ENCODE peak calls at places on chromosomes 11 and 22, in eight cellular contexts. One of them, this sample, is unnamed.

GRCh38 chr11:91660036-91660435 is 564.6 kb upstream of the FAT3 start:
- DNase-seq in GM23248: no peak
- DNase-seq in fibroblast of lung: no peak
- DNase-seq in spleen: no peak
- DNase-seq in left ventricle myocardium inferior: no peak
- DNase-seq in ovary: no peak
- DNase-seq in thoracic aorta: no peak
- DNase-seq in kidney: no peak
- DNase-seq in this sample: no peak

GRCh38 chr22:30408388-30409101 is 11.7 kb downstream of the SEC14L2 start:
- DNase-seq in GM23248: peak; percentile 90
- DNase-seq in fibroblast of lung: peak; percentile 73
- DNase-seq in spleen: no peak
- DNase-seq in left ventricle myocardium inferior: no peak
- DNase-seq in ovary: no peak
- DNase-seq in thoracic aorta: no peak
- DNase-seq in kidney: no peak
- DNase-seq in this sample: peak; percentile 65

GRCh38 chr11:116960916-116961315 is 123.5 kb upstream of the APOA1 start:
- DNase-seq in GM23248: peak; percentile 73
- DNase-seq in fibroblast of lung: peak; percentile 88
- DNase-seq in spleen: no peak
- DNase-seq in left ventricle myocardium inferior: no peak
- DNase-seq in ovary: no peak
- DNase-seq in thoracic aorta: no peak
- DNase-seq in kidney: no peak
- DNase-seq in this sample: peak; percentile 72

GRCh38 chr22:22614065-22614464 is 30.3 kb upstream of the GGTLC2 start:
- DNase-seq in GM23248: no peak
- DNase-seq in fibroblast of lung: no peak
- DNase-seq in spleen: no peak
- DNase-seq in left ventricle myocardium inferior: no peak
- DNase-seq in ovary: no peak
- DNase-seq in thoracic aorta: no peak
- DNase-seq in kidney: no peak
- DNase-seq in this sample: no peak

GRCh38 chr11:88275636-88276035 is 61.9 kb downstream of the CTSC start:
- DNase-seq in GM23248: no peak
- DNase-seq in fibroblast of lung: no peak
- DNase-seq in spleen: no peak
- DNase-seq in left ventricle myocardium inferior: no peak
- DNase-seq in ovary: no peak
- DNase-seq in thoracic aorta: no peak
- DNase-seq in kidney: no peak
- DNase-seq in this sample: no peak

GRCh38 chr11:108559904-108560303 is 33.7 kb downstream of the EXPH5 start:
- DNase-seq in GM23248: peak; percentile 80
- DNase-seq in fibroblast of lung: peak; percentile 85
- DNase-seq in spleen: no peak
- DNase-seq in left ventricle myocardium inferior: no peak
- DNase-seq in ovary: no peak
- DNase-seq in thoracic aorta: no peak
- DNase-seq in kidney: no peak
- DNase-seq in this sample: peak; percentile 88

GRCh38 chr22:17921871-17922821 is 102.2 kb downstream of the MICAL3 start:
- DNase-seq in GM23248: no peak
- DNase-seq in fibroblast of lung: peak; percentile 42
- DNase-seq in spleen: no peak
- DNase-seq in left ventricle myocardium inferior: peak; percentile 54
- DNase-seq in ovary: peak; percentile 24
- DNase-seq in thoracic aorta: no peak
- DNase-seq in kidney: no peak
- DNase-seq in this sample: no peak

GRCh38 chr11:6332066-6332465 is 11.8 kb upstream of the CAVIN3 start:
- DNase-seq in GM23248: no peak
- DNase-seq in fibroblast of lung: no peak
- DNase-seq in spleen: no peak
- DNase-seq in left ventricle myocardium inferior: no peak
- DNase-seq in ovary: no peak
- DNase-seq in thoracic aorta: no peak
- DNase-seq in kidney: no peak
- DNase-seq in this sample: no peak

GRCh38 chr22:40177738-40178416 is at the start of gene TNRC6B:
- DNase-seq in GM23248: peak; percentile 98
- DNase-seq in fibroblast of lung: peak; percentile 98
- DNase-seq in spleen: peak; percentile 76
- DNase-seq in left ventricle myocardium inferior: peak; percentile 31
- DNase-seq in ovary: peak; percentile 68
- DNase-seq in thoracic aorta: peak; percentile 67
- DNase-seq in kidney: no peak
- DNase-seq in this sample: peak; percentile 98

GRCh38 chr11:16982809-16983208 is 31.4 kb downstream of the PLEKHA7 start:
- DNase-seq in GM23248: peak; percentile 7
- DNase-seq in fibroblast of lung: no peak
- DNase-seq in spleen: no peak
- DNase-seq in left ventricle myocardium inferior: no peak
- DNase-seq in ovary: no peak
- DNase-seq in thoracic aorta: no peak
- DNase-seq in kidney: no peak
- DNase-seq in this sample: no peak

GRCh38 chr11:75144716-75145014 is 6.2 kb upstream of the SLCO2B1 start:
- DNase-seq in GM23248: no peak
- DNase-seq in fibroblast of lung: no peak
- DNase-seq in spleen: no peak
- DNase-seq in left ventricle myocardium inferior: no peak
- DNase-seq in ovary: no peak
- DNase-seq in thoracic aorta: no peak
- DNase-seq in kidney: no peak
- DNase-seq in this sample: no peak

GRCh38 chr11:117919326-117920275 is 9.6 kb downstream of the TMPRSS13 start:
- DNase-seq in GM23248: no peak
- DNase-seq in fibroblast of lung: no peak
- DNase-seq in spleen: peak; percentile 64
- DNase-seq in left ventricle myocardium inferior: no peak
- DNase-seq in ovary: no peak
- DNase-seq in thoracic aorta: no peak
- DNase-seq in kidney: no peak
- DNase-seq in this sample: no peak

GRCh38 chr11:34860034-34860433 is 56.1 kb downstream of the APIP start:
- DNase-seq in GM23248: peak; percentile 18
- DNase-seq in fibroblast of lung: no peak
- DNase-seq in spleen: no peak
- DNase-seq in left ventricle myocardium inferior: no peak
- DNase-seq in ovary: no peak
- DNase-seq in thoracic aorta: no peak
- DNase-seq in kidney: no peak
- DNase-seq in this sample: peak; percentile 5

GRCh38 chr11:111777094-111778046 is 11.2 kb upstream of the PPP2R1B start:
- DNase-seq in GM23248: peak; percentile 87
- DNase-seq in fibroblast of lung: peak; percentile 67
- DNase-seq in spleen: no peak
- DNase-seq in left ventricle myocardium inferior: no peak
- DNase-seq in ovary: no peak
- DNase-seq in thoracic aorta: no peak
- DNase-seq in kidney: no peak
- DNase-seq in this sample: peak; percentile 92

GRCh38 chr22:49686495-49687219 is 141.0 kb downstream of the BRD1 start:
- DNase-seq in GM23248: no peak
- DNase-seq in fibroblast of lung: no peak
- DNase-seq in spleen: peak; percentile 56
- DNase-seq in left ventricle myocardium inferior: no peak
- DNase-seq in ovary: no peak
- DNase-seq in thoracic aorta: no peak
- DNase-seq in kidney: peak; percentile 61
- DNase-seq in this sample: no peak
- H3K9me3 ChIP-seq in GM23248: no peaks in the 10 kb centered on the region
- H3K9me3 ChIP-seq in fibroblast of lung: no peaks in the 10 kb centered on the region
- H3K9me3 ChIP-seq in spleen: no peaks in the 10 kb centered on the region
- H3K9me3 ChIP-seq in left ventricle myocardium inferior: peaks cover 18% of the 10 kb centered on the region
- H3K9me3 ChIP-seq in ovary: no peaks in the 10 kb centered on the region
- H3K9me3 ChIP-seq in thoracic aorta: no peaks in the 10 kb centered on the region
- H3K9me3 ChIP-seq in kidney: no peaks in the 10 kb centered on the region
- H3K9me3 ChIP-seq in this sample: peaks cover 3% of the 10 kb centered on the region

DNA sequence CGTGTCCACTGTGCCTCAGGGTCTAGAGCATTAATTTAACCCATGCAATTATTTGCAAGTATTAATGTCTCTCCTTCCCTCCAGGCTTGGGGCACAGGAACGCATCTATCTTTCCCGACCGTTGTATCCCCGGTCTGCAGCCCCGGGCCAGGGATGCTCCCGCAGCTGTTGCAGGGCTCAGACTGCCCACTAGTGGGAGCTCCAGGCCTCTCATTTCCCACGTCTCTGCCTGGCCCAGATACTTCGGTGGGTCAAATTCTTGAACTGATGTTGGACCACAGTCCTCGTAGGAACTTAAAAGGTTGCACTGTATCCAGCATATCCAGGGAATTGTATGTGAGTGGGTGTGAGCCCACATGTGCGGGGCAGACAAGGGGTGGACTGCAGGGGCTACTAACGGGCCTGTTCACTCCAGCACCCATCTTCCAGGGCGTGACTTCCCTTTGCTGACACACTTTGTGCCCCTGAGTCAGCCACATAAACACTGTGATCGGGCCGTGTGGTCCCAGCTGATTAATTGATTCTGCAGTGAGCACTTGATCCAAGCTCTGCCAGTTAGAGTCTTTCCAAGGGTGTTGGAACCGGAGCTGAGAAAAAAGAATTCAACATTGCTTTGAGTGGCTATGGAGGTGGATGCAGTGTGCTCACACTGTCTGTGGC is 451.3 kb downstream of the TBC1D22A start:
- DNase-seq in GM23248: peak; percentile 54
- DNase-seq in fibroblast of lung: no peak
- DNase-seq in spleen: peak; percentile 82
- DNase-seq in left ventricle myocardium inferior: no peak
- DNase-seq in ovary: no peak
- DNase-seq in thoracic aorta: no peak
- DNase-seq in kidney: no peak
- DNase-seq in this sample: peak; percentile 12
- H3K9me3 ChIP-seq in GM23248: no peaks in the 10 kb centered on the region
- H3K9me3 ChIP-seq in fibroblast of lung: no peaks in the 10 kb centered on the region
- H3K9me3 ChIP-seq in spleen: no peaks in the 10 kb centered on the region
- H3K9me3 ChIP-seq in left ventricle myocardium inferior: no peaks in the 10 kb centered on the region
- H3K9me3 ChIP-seq in ovary: no peaks in the 10 kb centered on the region
- H3K9me3 ChIP-seq in thoracic aorta: no peaks in the 10 kb centered on the region
- H3K9me3 ChIP-seq in kidney: no peaks in the 10 kb centered on the region
- H3K9me3 ChIP-seq in this sample: no peaks in the 10 kb centered on the region

DNA sequence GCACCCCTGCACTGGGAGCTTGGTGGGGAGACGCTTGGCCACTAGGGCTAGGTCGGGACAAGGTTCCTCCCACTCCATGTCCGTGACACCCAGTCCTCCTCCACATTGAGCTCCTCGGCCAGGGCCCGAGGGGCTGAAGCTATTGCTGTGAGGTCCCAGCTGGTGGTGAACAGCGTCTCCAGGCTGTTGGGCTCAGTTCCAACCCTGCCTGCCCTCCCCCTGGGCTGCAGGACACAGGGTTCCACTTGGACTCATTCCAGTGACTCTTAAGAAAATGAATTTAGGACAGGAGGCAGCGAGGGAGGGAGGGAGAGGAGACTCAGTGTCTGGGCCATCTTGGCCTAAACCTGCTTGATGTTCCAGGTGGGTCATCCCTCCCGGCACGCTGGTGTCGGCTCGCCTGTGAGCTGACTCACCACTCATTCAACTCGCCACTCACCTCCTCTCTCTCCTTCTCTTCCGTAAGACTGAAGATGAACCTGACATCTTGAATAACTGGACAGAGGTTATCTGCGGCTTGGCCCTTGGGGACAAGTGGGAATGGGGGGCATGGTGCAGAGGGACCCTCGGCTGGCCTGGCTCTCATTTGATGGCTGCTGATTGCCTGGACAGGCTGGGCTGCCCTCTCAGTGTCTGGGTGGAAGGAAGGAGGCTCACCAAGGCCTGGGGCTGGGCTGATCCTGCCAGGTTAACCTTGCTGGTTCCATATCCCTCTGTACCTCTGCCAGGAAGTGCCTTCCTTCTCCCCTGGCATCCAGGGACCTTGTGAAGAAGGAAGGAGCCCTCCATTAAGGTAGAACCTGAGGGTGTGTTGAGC is 433.4 kb downstream of the TBC1D22A start:
- DNase-seq in GM23248: no peak
- DNase-seq in fibroblast of lung: no peak
- DNase-seq in spleen: peak; percentile 77
- DNase-seq in left ventricle myocardium inferior: no peak
- DNase-seq in ovary: no peak
- DNase-seq in thoracic aorta: no peak
- DNase-seq in kidney: peak; percentile 62
- DNase-seq in this sample: no peak
- H3K9me3 ChIP-seq in GM23248: no peaks in the 10 kb centered on the region
- H3K9me3 ChIP-seq in fibroblast of lung: no peaks in the 10 kb centered on the region
- H3K9me3 ChIP-seq in spleen: no peaks in the 10 kb centered on the region
- H3K9me3 ChIP-seq in left ventricle myocardium inferior: no peaks in the 10 kb centered on the region
- H3K9me3 ChIP-seq in ovary: no peaks in the 10 kb centered on the region
- H3K9me3 ChIP-seq in thoracic aorta: no peaks in the 10 kb centered on the region
- H3K9me3 ChIP-seq in kidney: no peaks in the 10 kb centered on the region
- H3K9me3 ChIP-seq in this sample: no peaks in the 10 kb centered on the region

DNA sequence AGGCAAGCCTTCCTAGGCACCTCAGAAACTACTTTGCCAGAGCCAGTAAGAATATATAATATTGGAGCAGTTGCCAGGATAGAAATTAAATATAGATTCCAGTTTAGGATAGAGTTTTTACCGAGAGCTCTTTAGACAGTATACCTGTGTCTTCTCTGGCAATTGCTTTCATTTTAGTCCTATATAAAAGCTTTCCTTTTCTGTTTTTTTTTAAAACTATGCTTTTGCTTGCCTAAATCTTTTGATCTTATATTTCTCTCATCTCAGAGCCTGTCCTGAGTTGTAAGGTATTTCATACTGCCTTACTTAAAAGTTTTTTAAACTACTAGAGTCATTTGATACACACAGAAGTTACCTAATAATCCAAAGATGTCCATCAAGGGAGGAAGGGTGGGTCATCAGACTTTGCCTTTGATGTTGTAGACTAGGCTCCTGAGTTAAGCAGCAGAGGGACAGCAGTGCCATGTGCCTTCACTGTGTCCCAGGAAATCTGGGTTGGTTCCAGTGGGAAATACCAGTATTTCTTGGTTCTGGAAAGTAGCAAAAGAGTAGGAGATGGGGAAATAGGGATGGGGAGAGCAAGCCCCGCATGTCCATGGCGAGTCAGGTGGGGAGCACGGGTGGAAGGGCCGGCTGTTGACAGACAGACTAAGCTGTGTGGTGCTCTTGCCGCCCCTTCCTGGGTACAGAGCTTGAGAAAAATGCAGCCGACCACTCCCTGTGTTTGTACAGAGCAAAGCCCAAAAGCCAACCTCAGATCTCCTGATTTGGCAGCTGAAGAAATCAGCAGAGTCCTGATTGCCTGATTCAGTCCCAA is 11.2 kb downstream of the MCAM start:
- DNase-seq in GM23248: no peak
- DNase-seq in fibroblast of lung: no peak
- DNase-seq in spleen: no peak
- DNase-seq in left ventricle myocardium inferior: no peak
- DNase-seq in ovary: no peak
- DNase-seq in thoracic aorta: no peak
- DNase-seq in kidney: no peak
- DNase-seq in this sample: peak; percentile 26
- H3K9me3 ChIP-seq in GM23248: no peaks in the 10 kb centered on the region
- H3K9me3 ChIP-seq in fibroblast of lung: no peaks in the 10 kb centered on the region
- H3K9me3 ChIP-seq in spleen: no peaks in the 10 kb centered on the region
- H3K9me3 ChIP-seq in left ventricle myocardium inferior: no peaks in the 10 kb centered on the region
- H3K9me3 ChIP-seq in ovary: no peaks in the 10 kb centered on the region
- H3K9me3 ChIP-seq in thoracic aorta: no peaks in the 10 kb centered on the region
- H3K9me3 ChIP-seq in kidney: no peaks in the 10 kb centered on the region
- H3K9me3 ChIP-seq in this sample: no peaks in the 10 kb centered on the region

This sample was measured in adipocyte.